ENCODE peak calls at places on chromosomes 5 and 9, in nine cellular contexts. X is adrenal gland; K is psoas muscle; S is OCI-LY7; P is neuronal stem cell; D is colonic mucosa; U is CD8-positive, alpha-beta T cell; O is PC-3; J is SJSA1. W is an unnamed sample.

GRCh38 chr5:6704361-6704851 is 8.8 kb upstream of the TENT4A start:
- DNase-seq in X (peak; percentile 94), K (peak; percentile 88), S (no peak), P (no peak), D (peak; percentile 18), U (no peak), O (peak; percentile 95), J (peak; percentile 90), W (peak; percentile 79)

GRCh38 chr5:102654559-102655354 is 100.3 kb upstream of the PAM start:
- DNase-seq in X (no peak), K (no peak), S (no peak), P (no peak), D (no peak), U (no peak), O (no peak), J (no peak), W (no peak)

GRCh38 chr5:142908659-142909058 is 138.5 kb downstream of the ARHGAP26 start:
- DNase-seq in X (no peak), K (no peak), S (no peak), P (no peak), D (no peak), U (no peak), O (no peak), J (no peak), W (no peak)

GRCh38 chr5:31948006-31948405 is 226.1 kb downstream of the GOLPH3 start:
- DNase-seq in X (no peak), K (no peak), S (no peak), P (no peak), D (no peak), U (no peak), O (no peak), J (no peak), W (no peak)

GRCh38 chr5:180860273-180860886 is 696 bp downstream of the ZFP62 start:
- DNase-seq in X (no peak), K (no peak), S (peak; percentile 90), P (no peak), D (peak; percentile 44), U (no peak), O (peak; percentile 46), J (no peak), W (no peak)

GRCh38 chr9:89655990-89656657 is 51.3 kb downstream of the GADD45G start:
- DNase-seq in X (peak; percentile 81), K (peak; percentile 48), S (no peak), P (no peak), D (no peak), U (no peak), O (no peak), J (no peak), W (no peak)

GRCh38 chr5:134038143-134038542 is 33.4 kb upstream of the VDAC1 start:
- DNase-seq in X (no peak), K (no peak), S (no peak), P (no peak), D (no peak), U (no peak), O (no peak), J (no peak), W (no peak)

GRCh38 chr5:170849374-170849773 is 12.4 kb upstream of the RANBP17 start:
- DNase-seq in X (no peak), K (no peak), S (no peak), P (no peak), D (no peak), U (no peak), O (no peak), J (no peak), W (no peak)

GRCh38 chr5:31007672-31008071 is 185.8 kb upstream of the CDH6 start:
- DNase-seq in X (no peak), K (no peak), S (no peak), P (no peak), D (no peak), U (no peak), O (no peak), J (no peak), W (no peak)

GRCh38 chr9:82606761-82607382 is 456.1 kb downstream of the RASEF start:
- DNase-seq in X (peak; percentile 77), K (no peak), S (peak; percentile 64), P (peak; percentile 55), D (peak; percentile 66), U (no peak), O (peak; percentile 77), J (peak; percentile 44), W (no peak)

GRCh38 chr9:98220911-98221310 is 28.5 kb upstream of the CORO2A start:
- DNase-seq in X (no peak), K (peak; percentile 39), S (no peak), P (no peak), D (no peak), U (no peak), O (no peak), J (no peak), W (no peak)

GRCh38 chr5:13745508-13745907 is 199.0 kb downstream of the DNAH5 start:
- DNase-seq in X (no peak), K (no peak), S (no peak), P (no peak), D (no peak), U (no peak), O (peak; percentile 95), J (no peak), W (no peak)

GRCh38 chr9:99513441-99514112 is 291.5 kb downstream of the SEC61B start:
- DNase-seq in X (no peak), K (no peak), S (peak; percentile 22), P (no peak), D (no peak), U (no peak), O (no peak), J (no peak), W (no peak)

GRCh38 chr9:88197016-88197415 is 58.7 kb upstream of the SPATA31C2 start:
- DNase-seq in X (peak; percentile 64), K (no peak), S (no peak), P (no peak), D (no peak), U (no peak), O (peak; percentile 53), J (no peak), W (no peak)

GRCh38 chr5:1001406-1002270 is 7.0 kb upstream of the NKD2 start:
- DNase-seq in X (peak; percentile 36), K (no peak), S (no peak), P (no peak), D (peak; percentile 16), U (no peak), O (no peak), J (peak; percentile 50), W (no peak)

DNA sequence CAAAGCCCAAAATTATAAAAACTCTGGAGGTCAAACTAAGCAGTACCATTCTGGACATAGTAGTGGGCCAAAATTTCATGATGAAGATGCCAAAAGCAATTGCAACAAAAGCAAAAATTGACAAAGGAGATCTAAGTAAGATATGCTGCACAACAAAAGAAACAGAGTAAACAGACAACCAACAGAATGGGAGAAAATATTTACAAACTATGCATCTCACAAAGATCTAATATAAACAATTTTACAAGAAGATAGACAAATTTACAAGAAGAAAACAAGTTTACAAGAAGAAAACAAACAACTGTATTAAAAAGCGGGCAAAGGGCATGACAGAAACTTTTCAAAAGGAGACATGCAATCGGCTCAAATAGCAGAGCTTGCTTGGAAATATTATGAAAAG is 396.9 kb downstream of the CDH9 start:
- DNase-seq in X (no peak), K (no peak), S (no peak), P (no peak), D (no peak), U (no peak), O (no peak), J (no peak), W (no peak)
- H3K27ac ChIP-seq in X (no peak overlapping the region), K (no peak overlapping the region), S (no peak overlapping the region), P (no peak overlapping the region), D (no peak overlapping the region), U (no peak overlapping the region), O (no peak overlapping the region), J (no peak overlapping the region), W (no peak overlapping the region)

GRCh38 chr9:35829764-35830096 is 702 bp downstream of the TMEM8B start:
- DNase-seq in X (no peak), K (no peak), S (no peak), P (no peak), D (no peak), U (no peak), O (no peak), J (no peak), W (no peak)

GRCh38 chr9:35827486-35827885 is 1.0 kb downstream of the FAM221B start:
- DNase-seq in X (no peak), K (no peak), S (no peak), P (no peak), D (no peak), U (no peak), O (peak; percentile 12), J (no peak), W (no peak)

GRCh38 chr9:35829084-35829763 is at the start of gene TMEM8B:
- DNase-seq in X (peak; percentile 99), K (peak; percentile 97), S (peak; percentile 94), P (peak; percentile 94), D (peak; percentile 97), U (peak; percentile 94), O (peak; percentile 73), J (peak; percentile 88), W (peak; percentile 97)

GRCh38 chr9:35831040-35831439 is 2.0 kb downstream of the TMEM8B start:
- DNase-seq in X (no peak), K (no peak), S (no peak), P (no peak), D (no peak), U (no peak), O (no peak), J (no peak), W (no peak)

GRCh38 chr9:35828716-35829083 is at the start of gene FAM221B:
- DNase-seq in X (peak; percentile 76), K (no peak), S (no peak), P (peak; percentile 77), D (peak; percentile 52), U (no peak), O (no peak), J (no peak), W (no peak)
- H3K27ac ChIP-seq in X (peak within 1 kb of the TSS; percentile 93), K (peak within 1 kb of the TSS; percentile 99), S (no peak within 1 kb of the TSS), P (peak within 1 kb of the TSS; percentile 93), D (peak within 1 kb of the TSS; percentile 88), U (peak within 1 kb of the TSS; percentile 71), O (no peak within 1 kb of the TSS), J (peak within 1 kb of the TSS; percentile 70), W (peak within 1 kb of the TSS; percentile 96)

DNA sequence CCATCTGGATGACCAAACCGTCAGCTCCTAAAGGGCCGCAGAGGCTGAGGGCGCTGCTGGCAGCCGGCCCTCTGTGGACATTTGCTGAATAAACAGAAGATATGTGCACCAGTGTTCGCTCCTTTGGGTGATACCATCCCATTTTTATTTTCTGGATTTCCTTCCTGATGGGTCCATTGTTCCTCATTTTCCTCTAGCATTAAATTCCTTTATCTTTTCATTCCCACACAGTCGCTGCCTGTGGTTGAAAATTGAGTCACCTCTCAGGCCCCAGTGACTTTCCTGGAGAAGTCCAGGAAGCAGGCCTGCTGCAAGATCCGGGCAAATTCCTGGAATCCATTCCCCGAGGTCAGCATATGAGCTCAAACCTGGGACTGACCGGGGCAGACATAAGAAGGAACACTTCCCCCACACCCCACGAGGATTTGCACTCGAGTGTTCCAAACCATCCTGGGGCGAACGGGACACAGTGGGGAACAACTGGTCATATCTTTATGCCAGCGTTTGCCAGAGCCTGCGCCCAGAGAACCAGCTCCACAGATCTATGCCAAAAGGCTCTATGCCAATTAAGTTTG is 86.7 kb upstream of the PCA3 start:
- DNase-seq in X (no peak), K (no peak), S (no peak), P (no peak), D (no peak), U (no peak), O (no peak), J (no peak), W (no peak)
- H3K27ac ChIP-seq in X (no peak overlapping the region), K (no peak overlapping the region), S (no peak overlapping the region), P (no peak overlapping the region), D (no peak overlapping the region), U (no peak overlapping the region), O (no peak overlapping the region), J (no peak overlapping the region), W (no peak overlapping the region)

GRCh38 chr5:168408561-168409321 is 77.5 kb upstream of the RARS1 start:
- DNase-seq in X (no peak), K (no peak), S (no peak), P (no peak), D (no peak), U (no peak), O (no peak), J (no peak), W (no peak)
- H3K27ac ChIP-seq in X (no peak overlapping the region), K (no peak overlapping the region), S (no peak overlapping the region), P (no peak overlapping the region), D (no peak overlapping the region), U (no peak overlapping the region), O (peak overlapping the region; percentile 88), J (no peak overlapping the region), W (no peak overlapping the region)

W was measured in coronary artery.